ENCODE peak calls at places on chromosomes 5 and 9, in seven cellular contexts. One of them, this sample, is unnamed.

GRCh38 chr5:127447822-127448221 is 69.6 kb upstream of the PRRC1 start:
- DNase-seq in GM12878: no peak
- DNase-seq in H1: no peak
- DNase-seq in SK-N-SH: no peak
- DNase-seq in HCT116: no peak
- DNase-seq in HepG2: no peak
- DNase-seq in K562: no peak
- DNase-seq in this sample: no peak

GRCh38 chr5:128237504-128237903 is 153.9 kb downstream of the SLC12A2 start:
- DNase-seq in K562: no peak
- DNase-seq in HCT116: no peak
- DNase-seq in H1: no peak
- DNase-seq in SK-N-SH: no peak
- DNase-seq in HepG2: no peak
- DNase-seq in GM12878: no peak
- DNase-seq in this sample: no peak

GRCh38 chr9:136623849-136624183 is 38.9 kb upstream of the EGFL7 start:
- DNase-seq in GM12878: no peak
- DNase-seq in HepG2: no peak
- DNase-seq in K562: no peak
- DNase-seq in H1: peak
- DNase-seq in HCT116: no peak
- DNase-seq in SK-N-SH: no peak
- DNase-seq in this sample: no peak

GRCh38 chr5:98768160-98769005 is 5.1 kb upstream of the RGMB start:
- DNase-seq in HepG2: peak
- DNase-seq in SK-N-SH: peak
- DNase-seq in GM12878: no peak
- DNase-seq in K562: peak
- DNase-seq in H1: peak
- DNase-seq in HCT116: no peak
- DNase-seq in this sample: peak

GRCh38 chr5:111628901-111629300 is 116.6 kb upstream of the STARD4 start:
- DNase-seq in HCT116: no peak
- DNase-seq in HepG2: no peak
- DNase-seq in K562: no peak
- DNase-seq in GM12878: no peak
- DNase-seq in SK-N-SH: no peak
- DNase-seq in H1: no peak
- DNase-seq in this sample: no peak

GRCh38 chr5:15105799-15106393 is 234.3 kb upstream of the ANKH start:
- DNase-seq in K562: peak
- DNase-seq in H1: peak
- DNase-seq in HCT116: peak
- DNase-seq in HepG2: peak
- DNase-seq in GM12878: no peak
- DNase-seq in SK-N-SH: peak
- DNase-seq in this sample: peak

GRCh38 chr5:40675396-40676133 is 4.2 kb upstream of the PTGER4 start:
- DNase-seq in HCT116: no peak
- DNase-seq in H1: no peak
- DNase-seq in SK-N-SH: no peak
- DNase-seq in GM12878: no peak
- DNase-seq in HepG2: no peak
- DNase-seq in K562: no peak
- DNase-seq in this sample: no peak

GRCh38 chr5:16461782-16462181 is 3.8 kb downstream of the ZNF622 start:
- DNase-seq in HCT116: no peak
- DNase-seq in H1: no peak
- DNase-seq in K562: no peak
- DNase-seq in HepG2: peak
- DNase-seq in GM12878: no peak
- DNase-seq in SK-N-SH: no peak
- DNase-seq in this sample: no peak

GRCh38 chr9:92463989-92464388 is 18.3 kb downstream of the ASPN start:
- DNase-seq in K562: no peak
- DNase-seq in GM12878: no peak
- DNase-seq in HepG2: no peak
- DNase-seq in SK-N-SH: no peak
- DNase-seq in HCT116: no peak
- DNase-seq in H1: no peak
- DNase-seq in this sample: no peak

GRCh38 chr9:127754761-127755557 is 19.9 kb upstream of the TOR2A start:
- DNase-seq in H1: peak
- DNase-seq in HCT116: no peak
- DNase-seq in GM12878: no peak
- DNase-seq in K562: no peak
- DNase-seq in SK-N-SH: peak
- DNase-seq in HepG2: no peak
- DNase-seq in this sample: no peak

GRCh38 chr5:134500699-134501430 is 24.6 kb upstream of the JADE2 start:
- DNase-seq in SK-N-SH: no peak
- DNase-seq in HCT116: no peak
- DNase-seq in H1: no peak
- DNase-seq in GM12878: no peak
- DNase-seq in K562: no peak
- DNase-seq in HepG2: no peak
- DNase-seq in this sample: no peak

GRCh38 chr9:137516144-137516917 is 33.9 kb downstream of the PNPLA7 start:
- DNase-seq in H1: no peak
- DNase-seq in HCT116: no peak
- DNase-seq in GM12878: no peak
- DNase-seq in SK-N-SH: no peak
- DNase-seq in K562: peak
- DNase-seq in HepG2: no peak
- DNase-seq in this sample: peak

GRCh38 chr5:60453186-60453976 is 246.6 kb downstream of the DEPDC1B start:
- DNase-seq in GM12878: no peak
- DNase-seq in SK-N-SH: no peak
- DNase-seq in HCT116: no peak
- DNase-seq in H1: no peak
- DNase-seq in HepG2: no peak
- DNase-seq in K562: no peak
- DNase-seq in this sample: no peak

GRCh38 chr5:179371681-179372675 is 26.7 kb upstream of the ADAMTS2 start:
- DNase-seq in GM12878: no peak
- DNase-seq in K562: no peak
- DNase-seq in HCT116: no peak
- DNase-seq in SK-N-SH: peak
- DNase-seq in H1: no peak
- DNase-seq in HepG2: no peak
- DNase-seq in this sample: no peak

GRCh38 chr9:108103294-108103693 is 613.7 kb upstream of the KLF4 start:
- DNase-seq in H1: no peak
- DNase-seq in SK-N-SH: no peak
- DNase-seq in HepG2: no peak
- DNase-seq in GM12878: no peak
- DNase-seq in HCT116: no peak
- DNase-seq in K562: no peak
- DNase-seq in this sample: no peak

GRCh38 chr9:132209263-132209662 is 47.4 kb downstream of the NTNG2 start:
- DNase-seq in HepG2: no peak
- DNase-seq in K562: no peak
- DNase-seq in GM12878: no peak
- DNase-seq in SK-N-SH: no peak
- DNase-seq in H1: no peak
- DNase-seq in HCT116: no peak
- DNase-seq in this sample: no peak

GRCh38 chr9:26159575-26160392 is 481.5 kb upstream of the TUSC1 start:
- DNase-seq in HCT116: no peak
- DNase-seq in HepG2: no peak
- DNase-seq in GM12878: no peak
- DNase-seq in K562: no peak
- DNase-seq in H1: no peak
- DNase-seq in SK-N-SH: peak
- DNase-seq in this sample: no peak

GRCh38 chr9:109310486-109310901 is 10.4 kb downstream of the EPB41L4B start:
- DNase-seq in SK-N-SH: no peak
- DNase-seq in HepG2: no peak
- DNase-seq in H1: no peak
- DNase-seq in HCT116: no peak
- DNase-seq in GM12878: no peak
- DNase-seq in K562: no peak
- DNase-seq in this sample: no peak

GRCh38 chr5:108148715-108149139 is 233.2 kb downstream of the FBXL17 start:
- DNase-seq in H1: no peak
- DNase-seq in SK-N-SH: peak
- DNase-seq in GM12878: no peak
- DNase-seq in K562: no peak
- DNase-seq in HepG2: peak
- DNase-seq in HCT116: no peak
- DNase-seq in this sample: peak
- TF ChIP-seq JUND in H1: no peak
- TF ChIP-seq JUND in SK-N-SH: no peak
- TF ChIP-seq JUND in GM12878: no peak
- TF ChIP-seq JUND in K562: no peak
- TF ChIP-seq JUND in HepG2: no peak
- TF ChIP-seq JUND in HCT116: no peak
- TF ChIP-seq JUND in this sample: no peak

GRCh38 chr9:77475641-77476473 is 172.3 kb downstream of the GNA14 start:
- DNase-seq in GM12878: no peak
- DNase-seq in K562: no peak
- DNase-seq in H1: no peak
- DNase-seq in SK-N-SH: no peak
- DNase-seq in HepG2: no peak
- DNase-seq in HCT116: no peak
- DNase-seq in this sample: no peak
- TF ChIP-seq JUND in GM12878: no peak
- TF ChIP-seq JUND in K562: no peak
- TF ChIP-seq JUND in H1: no peak
- TF ChIP-seq JUND in SK-N-SH: no peak
- TF ChIP-seq JUND in HepG2: no peak
- TF ChIP-seq JUND in HCT116: no peak
- TF ChIP-seq JUND in this sample: no peak

GRCh38 chr5:1864896-1865440 is 17.8 kb downstream of the IRX4 start:
- DNase-seq in HCT116: no peak
- DNase-seq in H1: no peak
- DNase-seq in SK-N-SH: no peak
- DNase-seq in HepG2: no peak
- DNase-seq in K562: no peak
- DNase-seq in GM12878: no peak
- DNase-seq in this sample: peak
- TF ChIP-seq JUND in HCT116: no peak
- TF ChIP-seq JUND in H1: no peak
- TF ChIP-seq JUND in SK-N-SH: no peak
- TF ChIP-seq JUND in HepG2: no peak
- TF ChIP-seq JUND in K562: no peak
- TF ChIP-seq JUND in GM12878: no peak
- TF ChIP-seq JUND in this sample: no peak

GRCh38 chr9:124343533-124344290 is 71.5 kb downstream of the PSMB7 start:
- DNase-seq in GM12878: no peak
- DNase-seq in SK-N-SH: no peak
- DNase-seq in K562: no peak
- DNase-seq in HepG2: no peak
- DNase-seq in H1: no peak
- DNase-seq in HCT116: no peak
- DNase-seq in this sample: no peak
- TF ChIP-seq JUND in GM12878: no peak
- TF ChIP-seq JUND in SK-N-SH: no peak
- TF ChIP-seq JUND in K562: no peak
- TF ChIP-seq JUND in HepG2: no peak
- TF ChIP-seq JUND in H1: no peak
- TF ChIP-seq JUND in HCT116: no peak
- TF ChIP-seq JUND in this sample: no peak

GRCh38 chr9:76433406-76433805 is 25.6 kb upstream of the GCNT1 start:
- DNase-seq in GM12878: no peak
- DNase-seq in HCT116: no peak
- DNase-seq in K562: no peak
- DNase-seq in SK-N-SH: no peak
- DNase-seq in H1: no peak
- DNase-seq in HepG2: no peak
- DNase-seq in this sample: no peak
- TF ChIP-seq JUND in GM12878: no peak
- TF ChIP-seq JUND in HCT116: no peak
- TF ChIP-seq JUND in K562: no peak
- TF ChIP-seq JUND in SK-N-SH: no peak
- TF ChIP-seq JUND in H1: no peak
- TF ChIP-seq JUND in HepG2: no peak
- TF ChIP-seq JUND in this sample: no peak

This sample was measured in T47D.